ENCODE peak calls at places on chromosome 11, in ten cellular contexts. One of them, this sample, is unnamed.

GRCh38 chr11:112394304-112394703 is 133.6 kb upstream of the PLET1 start:
- DNase-seq in fibroblast of pulmonary artery: no peak
- DNase-seq in sigmoid colon: no peak
- DNase-seq in RWPE2: no peak
- DNase-seq in kidney: no peak
- DNase-seq in HCT116: no peak
- DNase-seq in neural progenitor cell: no peak
- DNase-seq in stomach: no peak
- DNase-seq in colonic mucosa: no peak
- DNase-seq in SK-N-SH: no peak
- DNase-seq in this sample: no peak

GRCh38 chr11:70603756-70604211 is 205.5 kb downstream of the CTTN start:
- DNase-seq in fibroblast of pulmonary artery: no peak
- DNase-seq in sigmoid colon: no peak
- DNase-seq in RWPE2: no peak
- DNase-seq in kidney: peak; percentile 63
- DNase-seq in HCT116: no peak
- DNase-seq in neural progenitor cell: no peak
- DNase-seq in stomach: no peak
- DNase-seq in colonic mucosa: no peak
- DNase-seq in SK-N-SH: no peak
- DNase-seq in this sample: no peak

GRCh38 chr11:12272821-12273617 is 104.4 kb upstream of the PARVA start:
- DNase-seq in fibroblast of pulmonary artery: peak; percentile 36
- DNase-seq in sigmoid colon: peak; percentile 53
- DNase-seq in RWPE2: no peak
- DNase-seq in kidney: no peak
- DNase-seq in HCT116: no peak
- DNase-seq in neural progenitor cell: no peak
- DNase-seq in stomach: no peak
- DNase-seq in colonic mucosa: no peak
- DNase-seq in SK-N-SH: no peak
- DNase-seq in this sample: peak; percentile 54

GRCh38 chr11:113014262-113014661 is 53.0 kb downstream of the NCAM1 start:
- DNase-seq in fibroblast of pulmonary artery: peak; percentile 9
- DNase-seq in sigmoid colon: peak; percentile 83
- DNase-seq in RWPE2: no peak
- DNase-seq in kidney: no peak
- DNase-seq in HCT116: no peak
- DNase-seq in neural progenitor cell: no peak
- DNase-seq in stomach: no peak
- DNase-seq in colonic mucosa: no peak
- DNase-seq in SK-N-SH: peak; percentile 69
- DNase-seq in this sample: no peak

GRCh38 chr11:12581923-12582322 is 92.3 kb upstream of the TEAD1 start:
- DNase-seq in fibroblast of pulmonary artery: peak; percentile 53
- DNase-seq in sigmoid colon: no peak
- DNase-seq in RWPE2: no peak
- DNase-seq in kidney: peak; percentile 67
- DNase-seq in HCT116: peak; percentile 38
- DNase-seq in neural progenitor cell: no peak
- DNase-seq in stomach: no peak
- DNase-seq in colonic mucosa: no peak
- DNase-seq in SK-N-SH: no peak
- DNase-seq in this sample: peak; percentile 81

GRCh38 chr11:28729339-28729738 is 621.2 kb downstream of the METTL15 start:
- DNase-seq in fibroblast of pulmonary artery: no peak
- DNase-seq in sigmoid colon: no peak
- DNase-seq in RWPE2: no peak
- DNase-seq in kidney: peak; percentile 52
- DNase-seq in HCT116: no peak
- DNase-seq in neural progenitor cell: no peak
- DNase-seq in stomach: no peak
- DNase-seq in colonic mucosa: no peak
- DNase-seq in SK-N-SH: no peak
- DNase-seq in this sample: no peak

GRCh38 chr11:119421941-119422504 is 949 bp downstream of the THY1 start:
- DNase-seq in fibroblast of pulmonary artery: no peak
- DNase-seq in sigmoid colon: no peak
- DNase-seq in RWPE2: no peak
- DNase-seq in kidney: no peak
- DNase-seq in HCT116: no peak
- DNase-seq in neural progenitor cell: peak; percentile 74
- DNase-seq in stomach: no peak
- DNase-seq in colonic mucosa: no peak
- DNase-seq in SK-N-SH: peak; percentile 79
- DNase-seq in this sample: no peak

GRCh38 chr11:44858796-44859527 is 91.7 kb downstream of the TP53I11 start:
- DNase-seq in fibroblast of pulmonary artery: no peak
- DNase-seq in sigmoid colon: peak; percentile 41
- DNase-seq in RWPE2: no peak
- DNase-seq in kidney: peak; percentile 43
- DNase-seq in HCT116: no peak
- DNase-seq in neural progenitor cell: peak; percentile 50
- DNase-seq in stomach: no peak
- DNase-seq in colonic mucosa: no peak
- DNase-seq in SK-N-SH: no peak
- DNase-seq in this sample: no peak

GRCh38 chr11:125279680-125280079 is 115.1 kb downstream of the PKNOX2 start:
- DNase-seq in fibroblast of pulmonary artery: no peak
- DNase-seq in sigmoid colon: no peak
- DNase-seq in RWPE2: no peak
- DNase-seq in kidney: no peak
- DNase-seq in HCT116: no peak
- DNase-seq in neural progenitor cell: no peak
- DNase-seq in stomach: no peak
- DNase-seq in colonic mucosa: no peak
- DNase-seq in SK-N-SH: no peak
- DNase-seq in this sample: no peak

GRCh38 chr11:72237112-72237931 is 6.7 kb downstream of the PHOX2A start:
- DNase-seq in fibroblast of pulmonary artery: no peak
- DNase-seq in sigmoid colon: peak; percentile 63
- DNase-seq in RWPE2: no peak
- DNase-seq in kidney: no peak
- DNase-seq in HCT116: no peak
- DNase-seq in neural progenitor cell: no peak
- DNase-seq in stomach: no peak
- DNase-seq in colonic mucosa: no peak
- DNase-seq in SK-N-SH: peak; percentile 74
- DNase-seq in this sample: no peak

GRCh38 chr11:68934321-68934645 is 30.6 kb downstream of the IGHMBP2 start:
- DNase-seq in fibroblast of pulmonary artery: no peak
- DNase-seq in sigmoid colon: no peak
- DNase-seq in RWPE2: peak; percentile 41
- DNase-seq in kidney: peak; percentile 49
- DNase-seq in HCT116: no peak
- DNase-seq in neural progenitor cell: no peak
- DNase-seq in stomach: no peak
- DNase-seq in colonic mucosa: no peak
- DNase-seq in SK-N-SH: no peak
- DNase-seq in this sample: no peak

GRCh38 chr11:74634537-74634936 is 42.2 kb downstream of the POLD3 start:
- DNase-seq in fibroblast of pulmonary artery: peak; percentile 69
- DNase-seq in sigmoid colon: no peak
- DNase-seq in RWPE2: peak; percentile 78
- DNase-seq in kidney: no peak
- DNase-seq in HCT116: peak; percentile 71
- DNase-seq in neural progenitor cell: no peak
- DNase-seq in stomach: no peak
- DNase-seq in colonic mucosa: peak; percentile 39
- DNase-seq in SK-N-SH: no peak
- DNase-seq in this sample: peak; percentile 65

DNA sequence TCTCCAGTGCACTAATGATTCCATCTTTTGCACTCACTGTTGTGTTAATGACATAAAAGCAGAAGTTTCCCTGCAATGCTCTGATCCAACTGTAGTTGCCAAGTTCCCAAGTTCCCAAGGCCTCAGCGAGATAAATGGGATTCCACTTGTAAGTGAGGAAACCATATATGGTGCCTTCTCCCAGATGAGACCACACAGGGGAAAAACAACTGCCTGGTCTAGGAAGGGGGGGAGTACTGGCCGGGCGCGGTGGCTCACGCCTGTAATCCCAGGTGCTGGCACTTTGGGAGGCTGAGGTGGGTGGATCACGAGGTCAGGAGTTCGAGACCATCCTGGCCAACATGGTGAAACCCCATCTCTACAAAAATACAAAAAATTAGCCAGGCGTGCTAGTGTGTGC is 23.3 kb upstream of the RELA start:
- DNase-seq in fibroblast of pulmonary artery: no peak
- DNase-seq in sigmoid colon: peak; percentile 74
- DNase-seq in RWPE2: no peak
- DNase-seq in kidney: no peak
- DNase-seq in HCT116: no peak
- DNase-seq in neural progenitor cell: no peak
- DNase-seq in stomach: no peak
- DNase-seq in colonic mucosa: no peak
- DNase-seq in SK-N-SH: no peak
- DNase-seq in this sample: no peak
- H3K4me3 ChIP-seq in fibroblast of pulmonary artery: no peak overlapping the region
- H3K4me3 ChIP-seq in sigmoid colon: no peak overlapping the region
- H3K4me3 ChIP-seq in RWPE2: no peak overlapping the region
- H3K4me3 ChIP-seq in kidney: no peak overlapping the region
- H3K4me3 ChIP-seq in HCT116: no peak overlapping the region
- H3K4me3 ChIP-seq in neural progenitor cell: no peak overlapping the region
- H3K4me3 ChIP-seq in stomach: no peak overlapping the region
- H3K4me3 ChIP-seq in colonic mucosa: no peak overlapping the region
- H3K4me3 ChIP-seq in SK-N-SH: no peak overlapping the region
- H3K4me3 ChIP-seq in this sample: no peak overlapping the region

GRCh38 chr11:5489571-5490357 is 1.3 kb downstream of the OR52D1 start:
- DNase-seq in fibroblast of pulmonary artery: no peak
- DNase-seq in sigmoid colon: no peak
- DNase-seq in RWPE2: no peak
- DNase-seq in kidney: no peak
- DNase-seq in HCT116: no peak
- DNase-seq in neural progenitor cell: no peak
- DNase-seq in stomach: no peak
- DNase-seq in colonic mucosa: no peak
- DNase-seq in SK-N-SH: no peak
- DNase-seq in this sample: peak; percentile 3
- TF ChIP-seq CTCF in fibroblast of pulmonary artery: no peak
- TF ChIP-seq CTCF in sigmoid colon: no peak
- TF ChIP-seq CTCF in RWPE2: no peak
- TF ChIP-seq CTCF in kidney: no peak
- TF ChIP-seq CTCF in HCT116: no peak
- TF ChIP-seq CTCF in neural progenitor cell: no peak
- TF ChIP-seq CTCF in stomach: no peak
- TF ChIP-seq CTCF in colonic mucosa: no peak
- TF ChIP-seq CTCF in SK-N-SH: no peak
- TF ChIP-seq CTCF in this sample: no peak

GRCh38 chr11:27363576-27364115 is 631 bp upstream of the CCDC34 start:
- DNase-seq in fibroblast of pulmonary artery: no peak
- DNase-seq in sigmoid colon: no peak
- DNase-seq in RWPE2: no peak
- DNase-seq in kidney: no peak
- DNase-seq in HCT116: no peak
- DNase-seq in neural progenitor cell: no peak
- DNase-seq in stomach: no peak
- DNase-seq in colonic mucosa: no peak
- DNase-seq in SK-N-SH: no peak
- DNase-seq in this sample: no peak

GRCh38 chr11:27362749-27363575 is at the start of gene CCDC34:
- DNase-seq in fibroblast of pulmonary artery: peak; percentile 93
- DNase-seq in sigmoid colon: peak; percentile 94
- DNase-seq in RWPE2: peak; percentile 90
- DNase-seq in kidney: peak; percentile 97
- DNase-seq in HCT116: peak; percentile 73
- DNase-seq in neural progenitor cell: peak; percentile 99
- DNase-seq in stomach: peak; percentile 92
- DNase-seq in colonic mucosa: peak; percentile 93
- DNase-seq in SK-N-SH: peak; percentile 96
- DNase-seq in this sample: peak; percentile 94

GRCh38 chr11:27357250-27357649 is 5.8 kb downstream of the CCDC34 start:
- DNase-seq in fibroblast of pulmonary artery: no peak
- DNase-seq in sigmoid colon: no peak
- DNase-seq in RWPE2: no peak
- DNase-seq in kidney: no peak
- DNase-seq in HCT116: no peak
- DNase-seq in neural progenitor cell: no peak
- DNase-seq in stomach: peak; percentile 44
- DNase-seq in colonic mucosa: peak; percentile 41
- DNase-seq in SK-N-SH: no peak
- DNase-seq in this sample: no peak

GRCh38 chr11:27358306-27358705 is 4.7 kb downstream of the CCDC34 start:
- DNase-seq in fibroblast of pulmonary artery: peak; percentile 47
- DNase-seq in sigmoid colon: no peak
- DNase-seq in RWPE2: no peak
- DNase-seq in kidney: no peak
- DNase-seq in HCT116: no peak
- DNase-seq in neural progenitor cell: no peak
- DNase-seq in stomach: no peak
- DNase-seq in colonic mucosa: no peak
- DNase-seq in SK-N-SH: no peak
- DNase-seq in this sample: no peak

DNA sequence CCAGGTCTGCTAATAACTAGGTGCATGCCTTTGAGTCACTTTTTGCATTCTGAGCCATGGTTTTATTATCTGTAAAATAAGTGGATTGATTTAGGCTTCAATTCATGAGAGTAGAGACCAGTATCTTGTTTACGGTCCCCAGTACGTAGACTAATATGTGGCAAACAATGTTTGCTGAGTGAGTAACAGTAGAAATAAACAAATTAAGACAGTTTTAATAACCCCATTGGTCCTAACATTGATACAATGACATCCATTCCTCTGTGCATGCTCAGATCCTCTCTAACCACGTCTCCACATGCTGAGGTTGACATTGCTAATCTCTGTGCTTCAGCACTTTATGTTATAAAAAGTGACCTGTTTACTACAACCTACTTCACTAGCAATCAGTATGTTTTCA is 983 bp downstream of the CCDC34 start:
- DNase-seq in fibroblast of pulmonary artery: no peak
- DNase-seq in sigmoid colon: no peak
- DNase-seq in RWPE2: no peak
- DNase-seq in kidney: no peak
- DNase-seq in HCT116: no peak
- DNase-seq in neural progenitor cell: no peak
- DNase-seq in stomach: no peak
- DNase-seq in colonic mucosa: no peak
- DNase-seq in SK-N-SH: no peak
- DNase-seq in this sample: no peak
- H3K4me3 ChIP-seq in fibroblast of pulmonary artery: peak overlapping the region; percentile 78
- H3K4me3 ChIP-seq in sigmoid colon: no peak overlapping the region
- H3K4me3 ChIP-seq in RWPE2: peak overlapping the region; percentile 60
- H3K4me3 ChIP-seq in kidney: no peak overlapping the region
- H3K4me3 ChIP-seq in HCT116: peak overlapping the region; percentile 86
- H3K4me3 ChIP-seq in neural progenitor cell: peak overlapping the region; percentile 62
- H3K4me3 ChIP-seq in stomach: peak overlapping the region; percentile 83
- H3K4me3 ChIP-seq in colonic mucosa: no peak overlapping the region
- H3K4me3 ChIP-seq in SK-N-SH: peak overlapping the region; percentile 82
- H3K4me3 ChIP-seq in this sample: peak overlapping the region; percentile 83

GRCh38 chr11:13596601-13597000 is 71.9 kb upstream of the FAR1 start:
- DNase-seq in fibroblast of pulmonary artery: no peak
- DNase-seq in sigmoid colon: no peak
- DNase-seq in RWPE2: no peak
- DNase-seq in kidney: no peak
- DNase-seq in HCT116: no peak
- DNase-seq in neural progenitor cell: no peak
- DNase-seq in stomach: no peak
- DNase-seq in colonic mucosa: no peak
- DNase-seq in SK-N-SH: no peak
- DNase-seq in this sample: no peak

GRCh38 chr11:13594045-13594444 is 74.4 kb upstream of the FAR1 start:
- DNase-seq in fibroblast of pulmonary artery: no peak
- DNase-seq in sigmoid colon: no peak
- DNase-seq in RWPE2: no peak
- DNase-seq in kidney: no peak
- DNase-seq in HCT116: no peak
- DNase-seq in neural progenitor cell: no peak
- DNase-seq in stomach: no peak
- DNase-seq in colonic mucosa: no peak
- DNase-seq in SK-N-SH: no peak
- DNase-seq in this sample: no peak

GRCh38 chr11:13595166-13595565 is 73.3 kb upstream of the FAR1 start:
- DNase-seq in fibroblast of pulmonary artery: no peak
- DNase-seq in sigmoid colon: no peak
- DNase-seq in RWPE2: no peak
- DNase-seq in kidney: no peak
- DNase-seq in HCT116: no peak
- DNase-seq in neural progenitor cell: no peak
- DNase-seq in stomach: no peak
- DNase-seq in colonic mucosa: no peak
- DNase-seq in SK-N-SH: no peak
- DNase-seq in this sample: no peak
- TF ChIP-seq CTCF in fibroblast of pulmonary artery: no peak
- TF ChIP-seq CTCF in sigmoid colon: no peak
- TF ChIP-seq CTCF in RWPE2: no peak
- TF ChIP-seq CTCF in kidney: no peak
- TF ChIP-seq CTCF in HCT116: no peak
- TF ChIP-seq CTCF in neural progenitor cell: no peak
- TF ChIP-seq CTCF in stomach: no peak
- TF ChIP-seq CTCF in colonic mucosa: no peak
- TF ChIP-seq CTCF in SK-N-SH: no peak
- TF ChIP-seq CTCF in this sample: no peak

This sample was measured in astrocyte of the spinal cord.